ENCODE peak calls at places on chromosome 12, in eight cellular contexts. Z is mammary epithelial cell, K is aorta, I is lower lobe of right lung, X is mesendoderm, A is body of pancreas, V is SK-N-SH, C is A673. L is an unnamed sample. For H3K36me3, the result is how much of the 10 kb centered on the place peaks cover.

GRCh38 chr12:51934080-51934479 is 17.4 kb upstream of the ACVR1B start:
- DNase-seq in I (no peak), Z (no peak), X (no peak), C (no peak), V (no peak), K (no peak), A (no peak), L (no peak)

GRCh38 chr12:27305673-27306504 is 26.7 kb upstream of the BMAL2 start:
- DNase-seq in A (no peak), Z (no peak), C (peak), V (peak), K (no peak), X (peak), I (no peak), L (peak)

GRCh38 chr12:117438809-117439208 is 77.4 kb upstream of the NOS1 start:
- DNase-seq in V (peak), Z (no peak), I (no peak), A (no peak), C (no peak), X (no peak), K (no peak), L (no peak)

GRCh38 chr12:32170437-32170998 is 63.9 kb downstream of the BICD1 start:
- DNase-seq in C (no peak), Z (no peak), V (no peak), X (no peak), I (no peak), K (no peak), A (no peak), L (no peak)

GRCh38 chr12:176321-177181 is 37.4 kb downstream of the SLC6A12 start:
- DNase-seq in I (no peak), A (no peak), V (peak), K (no peak), Z (peak), C (no peak), X (peak), L (peak)

GRCh38 chr12:66059670-66060069 is 70.9 kb downstream of the LLPH start:
- DNase-seq in K (no peak), A (no peak), X (no peak), I (no peak), Z (no peak), C (no peak), V (no peak), L (no peak)

GRCh38 chr12:67593041-67593870 is 55.3 kb upstream of the DYRK2 start:
- DNase-seq in X (peak), A (peak), I (no peak), Z (peak), K (no peak), V (no peak), C (no peak), L (peak)

GRCh38 chr12:71871116-71871515 is 31.6 kb downstream of the TBC1D15 start:
- DNase-seq in K (no peak), C (no peak), Z (no peak), A (no peak), X (no peak), V (no peak), I (no peak), L (peak)

GRCh38 chr12:118842753-118843335 is 138.5 kb upstream of the SRRM4 start:
- DNase-seq in A (no peak), Z (no peak), K (no peak), C (no peak), I (no peak), X (no peak), V (no peak), L (no peak)

GRCh38 chr12:15193927-15194326 is 27.3 kb downstream of the RERG start:
- DNase-seq in K (no peak), A (no peak), V (no peak), X (no peak), C (no peak), I (no peak), Z (no peak), L (peak)

GRCh38 chr12:101697197-101697929 is at the start of gene CHPT1:
- DNase-seq in X (peak), V (peak), Z (peak), C (peak), I (peak), K (peak), A (peak), L (peak)

GRCh38 chr12:32870716-32871115 is 25.9 kb downstream of the PKP2 start:
- DNase-seq in K (no peak), X (no peak), I (no peak), Z (no peak), V (no peak), C (no peak), A (no peak), L (no peak)

GRCh38 chr12:11162494-11162893 is 8.5 kb upstream of the SMIM10L1 start:
- DNase-seq in I (no peak), K (no peak), C (no peak), X (peak), Z (no peak), A (no peak), V (no peak), L (no peak)

GRCh38 chr12:76020281-76020680 is 11.3 kb downstream of the PHLDA1 start:
- DNase-seq in Z (peak), V (no peak), K (peak), X (peak), C (no peak), I (peak), A (no peak), L (peak)

GRCh38 chr12:53223006-53223305 is 9.1 kb downstream of the RARG start:
- DNase-seq in C (no peak), V (no peak), A (no peak), K (no peak), I (peak), X (no peak), Z (no peak), L (no peak)

GRCh38 chr12:50581226-50582184 is 76.7 kb downstream of the DIP2B start:
- DNase-seq in I (no peak), V (no peak), X (no peak), C (no peak), Z (peak), A (no peak), K (no peak), L (peak)

GRCh38 chr12:119274636-119275065 is 59.9 kb upstream of the CCDC60 start:
- DNase-seq in X (peak), Z (no peak), K (no peak), A (no peak), I (no peak), V (no peak), C (no peak), L (no peak)

GRCh38 chr12:102484017-102484731 is 3.8 kb upstream of the IGF1 start:
- DNase-seq in V (peak), Z (peak), K (peak), C (peak), X (peak), A (peak), I (peak), L (peak)

DNA sequence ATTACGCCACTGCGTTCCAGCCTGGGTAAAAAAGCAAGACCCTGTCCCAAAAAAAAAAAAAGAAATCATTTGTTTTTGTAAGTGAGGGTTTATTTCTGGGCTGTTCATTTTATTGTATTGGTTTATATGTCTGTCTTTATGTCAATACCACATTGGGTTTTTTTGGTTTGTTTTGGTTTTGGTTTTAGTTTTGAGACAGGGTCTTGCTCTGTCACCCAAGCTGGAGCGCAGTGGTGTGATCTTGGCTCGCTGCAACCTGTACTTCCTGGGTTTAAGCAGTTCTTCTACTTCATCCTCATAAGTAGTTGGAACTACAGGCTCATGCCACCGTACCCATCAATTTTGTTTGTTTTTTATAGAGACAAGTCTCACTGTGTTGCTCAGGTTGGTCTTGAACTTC is 25.0 kb downstream of the METAP2 start:
- DNase-seq in A (no peak), I (no peak), C (no peak), V (no peak), X (no peak), K (no peak), Z (no peak), L (no peak)
- H3K36me3 ChIP-seq in A (under half), I (half or more), C (half or more), V (half or more), X (under half), K (under half), Z (half or more), L (under half)

GRCh38 chr12:12428961-12429657 is 72.2 kb downstream of the BORCS5 start:
- DNase-seq in X (no peak), Z (peak), C (no peak), A (no peak), K (no peak), I (no peak), V (no peak), L (peak)

GRCh38 chr12:12436831-12437345 is 80.0 kb downstream of the BORCS5 start:
- DNase-seq in K (no peak), I (no peak), A (no peak), Z (peak), V (no peak), C (no peak), X (no peak), L (peak)

GRCh38 chr12:12428047-12428446 is 71.2 kb downstream of the BORCS5 start:
- DNase-seq in V (no peak), C (no peak), X (no peak), A (no peak), K (no peak), Z (no peak), I (no peak), L (no peak)

GRCh38 chr12:12433203-12433731 is 76.4 kb downstream of the BORCS5 start:
- DNase-seq in K (no peak), I (no peak), V (no peak), X (no peak), A (no peak), C (no peak), Z (no peak), L (no peak)

DNA sequence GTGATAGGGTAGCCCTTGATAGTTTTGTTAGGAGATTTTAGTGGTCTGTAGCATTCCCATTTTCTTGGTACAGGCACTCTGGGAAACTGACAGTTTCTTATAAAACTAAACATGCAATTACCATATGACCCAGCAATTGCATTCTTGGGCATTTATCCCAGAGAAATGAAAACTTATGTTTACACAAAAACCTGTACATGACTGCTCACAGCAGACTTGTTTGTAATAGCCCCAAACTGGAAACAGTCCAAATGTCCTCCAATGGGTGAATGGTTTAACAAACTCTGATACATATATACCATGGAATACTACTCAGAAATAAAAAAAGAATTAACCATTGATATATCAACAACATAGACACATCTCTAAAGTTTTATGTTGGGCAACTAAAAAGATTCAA is 75.5 kb downstream of the BORCS5 start:
- DNase-seq in X (no peak), A (no peak), I (no peak), K (no peak), C (no peak), Z (peak), V (no peak), L (peak)
- H3K27ac ChIP-seq in X (no peak), A (peak), I (peak), K (no peak), C (no peak), Z (no peak), V (peak), L (no peak)

DNA sequence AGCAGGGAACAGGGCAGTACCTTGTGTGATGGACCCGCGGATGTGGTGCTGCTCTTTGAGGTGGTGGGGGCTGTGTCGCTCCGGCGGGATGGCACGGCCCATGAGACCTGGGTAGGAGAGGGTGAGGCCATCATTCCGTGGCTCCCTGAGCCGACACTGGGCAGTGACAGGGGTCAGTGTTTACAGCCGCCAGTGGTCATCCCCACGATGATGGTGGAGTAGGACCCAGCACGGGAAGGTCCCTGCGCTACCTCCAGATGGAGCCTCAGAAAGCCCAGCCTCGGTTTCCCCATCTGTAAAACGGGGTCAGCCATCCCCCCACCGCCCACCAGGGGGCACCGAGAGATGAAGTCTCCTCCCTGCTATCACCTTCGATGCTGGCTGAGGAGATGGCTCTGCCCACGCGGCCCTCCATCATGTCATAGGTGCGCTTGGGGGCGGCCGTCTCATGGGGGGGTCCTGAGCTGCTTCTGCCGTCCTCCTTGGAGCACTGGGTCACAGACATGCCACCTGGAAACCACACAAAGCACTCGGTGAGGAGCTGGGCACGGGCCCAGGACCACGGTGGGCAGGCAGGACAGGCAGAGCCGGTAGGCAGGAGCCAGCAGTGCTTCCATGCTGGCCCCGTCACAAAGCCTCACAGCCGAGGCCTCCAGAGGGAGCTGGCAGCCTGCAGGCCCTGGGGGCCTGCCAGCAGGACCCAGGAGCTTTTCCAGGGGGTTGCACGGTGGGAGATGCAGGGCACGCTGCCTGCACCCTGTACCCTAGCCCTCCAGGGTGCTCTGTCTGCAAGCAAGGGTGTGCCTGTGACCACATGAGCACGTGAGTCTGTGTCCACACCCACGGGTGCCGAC is 53.1 kb downstream of the RFLNA start:
- DNase-seq in K (no peak), C (no peak), I (no peak), A (peak), X (no peak), V (peak), Z (no peak), L (no peak)
- H3K36me3 ChIP-seq in K (under half), C (half or more), I (half or more), A (under half), X (under half), V (half or more), Z (under half), L (half or more)

GRCh38 chr12:13342971-13343370 is 146.4 kb downstream of the EMP1 start:
- DNase-seq in C (no peak), V (no peak), I (no peak), Z (peak), A (no peak), X (no peak), K (no peak), L (peak)
- H3K27ac ChIP-seq in C (no peak), V (no peak), I (no peak), Z (peak), A (no peak), X (no peak), K (no peak), L (no peak)

DNA sequence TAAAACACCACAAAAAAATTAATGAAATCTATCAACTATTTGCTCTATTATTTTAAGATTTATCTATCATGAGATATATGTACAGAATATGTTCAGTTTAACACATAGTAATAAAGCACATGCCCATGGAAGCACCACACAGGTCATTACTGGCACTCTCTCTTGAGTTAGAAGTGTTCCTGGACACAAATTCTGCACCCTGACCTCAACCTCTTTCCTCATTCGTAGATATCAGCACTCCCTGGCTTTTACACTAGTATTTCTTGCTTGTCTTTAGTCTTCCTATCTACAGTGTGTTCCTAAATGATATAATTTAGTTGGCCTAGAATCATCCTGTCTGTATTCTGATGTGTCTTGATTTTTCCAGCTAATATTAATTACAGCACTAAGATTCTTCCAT is 321.0 kb upstream of the SOX5 start:
- DNase-seq in V (no peak), C (no peak), A (no peak), K (no peak), X (no peak), I (no peak), Z (no peak), L (no peak)
- H3K36me3 ChIP-seq in V (under half), C (under half), A (under half), K (under half), X (under half), I (under half), Z (under half), L (under half)

GRCh38 chr12:96510306-96510764 is 21.0 kb downstream of the CFAP54 start:
- DNase-seq in C (no peak), X (no peak), K (peak), V (no peak), I (no peak), Z (peak), A (no peak), L (no peak)
- H3K27ac ChIP-seq in C (no peak), X (no peak), K (no peak), V (peak), I (peak), Z (no peak), A (no peak), L (no peak)

DNA sequence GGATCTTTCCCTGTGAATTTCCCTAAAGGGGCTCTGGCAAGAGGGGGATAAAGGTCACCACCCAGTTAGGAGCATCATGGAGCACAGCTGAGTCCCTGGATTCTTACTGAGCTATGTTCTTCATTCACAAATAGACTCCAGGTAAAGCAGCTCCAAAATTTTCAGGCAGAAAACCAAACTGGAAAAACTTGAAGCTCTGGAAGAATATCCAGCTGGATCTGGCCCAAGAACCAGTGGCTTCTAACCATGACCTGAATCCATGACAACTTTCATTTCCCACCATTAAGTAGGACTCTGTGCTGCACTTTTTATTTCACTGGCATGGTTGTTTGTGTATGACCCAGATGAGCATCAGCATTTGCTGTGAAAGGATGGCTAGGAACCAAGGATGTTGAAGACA is 180.4 kb upstream of the FKBP4 start:
- DNase-seq in A (no peak), Z (no peak), I (no peak), C (no peak), V (no peak), K (peak), X (no peak), L (no peak)
- H3K36me3 ChIP-seq in A (under half), Z (under half), I (under half), C (under half), V (under half), K (under half), X (under half), L (under half)

L was measured in astrocyte.